ENCODE peak calls at places on chromosomes 2 and 18, in nine cellular contexts. One of them, this sample, is unnamed.

GRCh38 chr2:179837408-179837807 is 24.0 kb downstream of the ZNF385B start:
- DNase-seq in HCT116: no peak
- DNase-seq in H1: no peak
- DNase-seq in HepG2: peak; percentile 52
- DNase-seq in transverse colon: no peak
- DNase-seq in K562: peak; percentile 37
- DNase-seq in spleen: no peak
- DNase-seq in prostate gland: no peak
- DNase-seq in endothelial cell of umbilical vein: no peak
- DNase-seq in this sample: no peak

GRCh38 chr2:205352593-205352992 is 329.7 kb upstream of the NRP2 start:
- DNase-seq in HCT116: no peak
- DNase-seq in H1: no peak
- DNase-seq in HepG2: no peak
- DNase-seq in transverse colon: no peak
- DNase-seq in K562: no peak
- DNase-seq in spleen: no peak
- DNase-seq in prostate gland: no peak
- DNase-seq in endothelial cell of umbilical vein: no peak
- DNase-seq in this sample: no peak

GRCh38 chr18:52499646-52500045 is 159.6 kb downstream of the DCC start:
- DNase-seq in HCT116: no peak
- DNase-seq in H1: no peak
- DNase-seq in HepG2: peak; percentile 33
- DNase-seq in transverse colon: no peak
- DNase-seq in K562: no peak
- DNase-seq in spleen: no peak
- DNase-seq in prostate gland: no peak
- DNase-seq in endothelial cell of umbilical vein: no peak
- DNase-seq in this sample: no peak

GRCh38 chr18:54388203-54389142 is 30.8 kb downstream of the C18orf54 start:
- DNase-seq in HCT116: peak; percentile 66
- DNase-seq in H1: peak; percentile 55
- DNase-seq in HepG2: peak; percentile 80
- DNase-seq in transverse colon: peak; percentile 41
- DNase-seq in K562: peak; percentile 83
- DNase-seq in spleen: no peak
- DNase-seq in prostate gland: no peak
- DNase-seq in endothelial cell of umbilical vein: peak; percentile 89
- DNase-seq in this sample: no peak

GRCh38 chr18:76450452-76450851 is 44.6 kb downstream of the ZNF516 start:
- DNase-seq in HCT116: no peak
- DNase-seq in H1: peak; percentile 39
- DNase-seq in HepG2: no peak
- DNase-seq in transverse colon: no peak
- DNase-seq in K562: no peak
- DNase-seq in spleen: no peak
- DNase-seq in prostate gland: no peak
- DNase-seq in endothelial cell of umbilical vein: no peak
- DNase-seq in this sample: no peak

GRCh38 chr2:113720167-113720566 is 36.3 kb downstream of the SLC35F5 start:
- DNase-seq in HCT116: no peak
- DNase-seq in H1: no peak
- DNase-seq in HepG2: peak; percentile 19
- DNase-seq in transverse colon: no peak
- DNase-seq in K562: no peak
- DNase-seq in spleen: no peak
- DNase-seq in prostate gland: no peak
- DNase-seq in endothelial cell of umbilical vein: peak; percentile 23
- DNase-seq in this sample: no peak

GRCh38 chr2:109174214-109174613 is 45.2 kb downstream of the SH3RF3 start:
- DNase-seq in HCT116: no peak
- DNase-seq in H1: no peak
- DNase-seq in HepG2: no peak
- DNase-seq in transverse colon: no peak
- DNase-seq in K562: no peak
- DNase-seq in spleen: no peak
- DNase-seq in prostate gland: no peak
- DNase-seq in endothelial cell of umbilical vein: peak; percentile 52
- DNase-seq in this sample: no peak

GRCh38 chr18:63994783-63995399 is 25.0 kb downstream of the SERPINB8 start:
- DNase-seq in HCT116: peak; percentile 22
- DNase-seq in H1: peak; percentile 77
- DNase-seq in HepG2: peak; percentile 16
- DNase-seq in transverse colon: peak; percentile 40
- DNase-seq in K562: peak; percentile 32
- DNase-seq in spleen: no peak
- DNase-seq in prostate gland: no peak
- DNase-seq in endothelial cell of umbilical vein: peak; percentile 51
- DNase-seq in this sample: no peak

GRCh38 chr18:2704541-2704940 is 49.0 kb downstream of the SMCHD1 start:
- DNase-seq in HCT116: no peak
- DNase-seq in H1: no peak
- DNase-seq in HepG2: no peak
- DNase-seq in transverse colon: no peak
- DNase-seq in K562: no peak
- DNase-seq in spleen: no peak
- DNase-seq in prostate gland: no peak
- DNase-seq in endothelial cell of umbilical vein: no peak
- DNase-seq in this sample: no peak

GRCh38 chr2:207928079-207928478 is 97.2 kb downstream of the PLEKHM3 start:
- DNase-seq in HCT116: no peak
- DNase-seq in H1: no peak
- DNase-seq in HepG2: peak; percentile 49
- DNase-seq in transverse colon: peak; percentile 22
- DNase-seq in K562: no peak
- DNase-seq in spleen: no peak
- DNase-seq in prostate gland: no peak
- DNase-seq in endothelial cell of umbilical vein: no peak
- DNase-seq in this sample: no peak

GRCh38 chr2:217901826-217902225 is 101.0 kb downstream of the TNS1 start:
- DNase-seq in HCT116: no peak
- DNase-seq in H1: no peak
- DNase-seq in HepG2: peak; percentile 66
- DNase-seq in transverse colon: no peak
- DNase-seq in K562: no peak
- DNase-seq in spleen: no peak
- DNase-seq in prostate gland: no peak
- DNase-seq in endothelial cell of umbilical vein: no peak
- DNase-seq in this sample: no peak

GRCh38 chr2:62383843-62384242 is 122.2 kb downstream of the TMEM17 start:
- DNase-seq in HCT116: no peak
- DNase-seq in H1: no peak
- DNase-seq in HepG2: no peak
- DNase-seq in transverse colon: no peak
- DNase-seq in K562: no peak
- DNase-seq in spleen: no peak
- DNase-seq in prostate gland: no peak
- DNase-seq in endothelial cell of umbilical vein: peak; percentile 21
- DNase-seq in this sample: no peak

GRCh38 chr2:240578488-240578887 is 8.0 kb upstream of the CAPN10 start:
- DNase-seq in HCT116: no peak
- DNase-seq in H1: no peak
- DNase-seq in HepG2: no peak
- DNase-seq in transverse colon: no peak
- DNase-seq in K562: no peak
- DNase-seq in spleen: no peak
- DNase-seq in prostate gland: no peak
- DNase-seq in endothelial cell of umbilical vein: no peak
- DNase-seq in this sample: no peak

GRCh38 chr2:240578110-240578450 is 8.5 kb upstream of the CAPN10 start:
- DNase-seq in HCT116: no peak
- DNase-seq in H1: no peak
- DNase-seq in HepG2: no peak
- DNase-seq in transverse colon: no peak
- DNase-seq in K562: no peak
- DNase-seq in spleen: no peak
- DNase-seq in prostate gland: no peak
- DNase-seq in endothelial cell of umbilical vein: no peak
- DNase-seq in this sample: no peak

GRCh38 chr2:240577281-240578109 is 9.0 kb upstream of the CAPN10 start:
- DNase-seq in HCT116: no peak
- DNase-seq in H1: no peak
- DNase-seq in HepG2: no peak
- DNase-seq in transverse colon: no peak
- DNase-seq in K562: no peak
- DNase-seq in spleen: no peak
- DNase-seq in prostate gland: no peak
- DNase-seq in endothelial cell of umbilical vein: no peak
- DNase-seq in this sample: no peak

GRCh38 chr2:240579771-240580614 is 6.5 kb upstream of the CAPN10 start:
- DNase-seq in HCT116: peak; percentile 77
- DNase-seq in H1: peak; percentile 74
- DNase-seq in HepG2: peak; percentile 96
- DNase-seq in transverse colon: peak; percentile 84
- DNase-seq in K562: peak; percentile 66
- DNase-seq in spleen: peak; percentile 92
- DNase-seq in prostate gland: no peak
- DNase-seq in endothelial cell of umbilical vein: no peak
- DNase-seq in this sample: no peak

DNA sequence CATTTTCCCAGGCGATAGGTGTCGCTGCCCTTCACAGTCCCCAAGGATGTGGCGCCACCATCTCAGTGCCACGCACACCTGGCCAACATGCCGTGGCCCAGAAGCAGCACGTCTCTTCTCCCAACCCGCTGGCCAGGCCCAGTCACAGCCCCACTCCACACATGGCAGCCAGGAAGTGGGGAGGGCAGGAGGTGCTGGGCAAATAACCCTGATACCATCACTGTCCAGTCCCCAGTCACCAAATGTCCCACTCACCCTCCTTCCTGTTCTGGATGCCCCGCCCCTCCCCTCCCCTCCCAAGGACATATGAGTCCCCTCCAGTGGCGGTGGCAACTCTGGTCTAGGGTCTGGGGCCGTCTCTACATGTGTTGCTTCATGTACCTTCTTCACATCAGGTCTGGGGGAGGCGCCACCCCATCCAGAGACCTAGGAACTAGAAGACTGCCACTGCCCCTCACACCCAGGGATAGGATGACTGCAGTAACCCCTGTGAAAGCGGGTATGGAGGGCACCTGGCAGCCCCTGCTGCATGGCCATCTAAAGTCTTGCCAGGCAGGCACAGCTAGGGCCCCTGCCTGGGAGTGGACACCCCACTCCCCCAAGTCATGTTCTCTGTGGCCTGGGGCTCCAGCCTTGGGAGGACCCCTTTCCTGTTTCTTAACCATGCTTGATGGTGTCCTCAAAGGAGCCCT is 7.3 kb upstream of the CAPN10 start:
- DNase-seq in HCT116: no peak
- DNase-seq in H1: no peak
- DNase-seq in HepG2: no peak
- DNase-seq in transverse colon: no peak
- DNase-seq in K562: peak; percentile 49
- DNase-seq in spleen: no peak
- DNase-seq in prostate gland: no peak
- DNase-seq in endothelial cell of umbilical vein: no peak
- DNase-seq in this sample: no peak
- TF ChIP-seq POLR2AphosphoS5 in HCT116: peak; percentile 30
- TF ChIP-seq POLR2AphosphoS5 in H1: no peak
- TF ChIP-seq POLR2AphosphoS5 in HepG2: peak; percentile 20
- TF ChIP-seq POLR2AphosphoS5 in transverse colon: no peak
- TF ChIP-seq POLR2AphosphoS5 in K562: no peak
- TF ChIP-seq POLR2AphosphoS5 in spleen: peak; percentile 53
- TF ChIP-seq POLR2AphosphoS5 in prostate gland: no peak
- TF ChIP-seq POLR2AphosphoS5 in endothelial cell of umbilical vein: no peak
- TF ChIP-seq POLR2AphosphoS5 in this sample: no peak

GRCh38 chr18:35580748-35581534 is 599 bp upstream of the GALNT1 start:
- DNase-seq in HCT116: no peak
- DNase-seq in H1: peak; percentile 72
- DNase-seq in HepG2: peak; percentile 23
- DNase-seq in transverse colon: peak; percentile 60
- DNase-seq in K562: peak; percentile 64
- DNase-seq in spleen: peak; percentile 93
- DNase-seq in prostate gland: peak; percentile 46
- DNase-seq in endothelial cell of umbilical vein: peak; percentile 58
- DNase-seq in this sample: peak; percentile 41
- TF ChIP-seq POLR2A in HCT116: no peak
- TF ChIP-seq POLR2A in H1: peak; percentile 73
- TF ChIP-seq POLR2A in HepG2: no peak
- TF ChIP-seq POLR2A in transverse colon: no peak
- TF ChIP-seq POLR2A in K562: no peak
- TF ChIP-seq POLR2A in spleen: no peak
- TF ChIP-seq POLR2A in prostate gland: peak; percentile 11
- TF ChIP-seq POLR2A in endothelial cell of umbilical vein: no peak
- TF ChIP-seq POLR2A in this sample: peak; percentile 27

DNA sequence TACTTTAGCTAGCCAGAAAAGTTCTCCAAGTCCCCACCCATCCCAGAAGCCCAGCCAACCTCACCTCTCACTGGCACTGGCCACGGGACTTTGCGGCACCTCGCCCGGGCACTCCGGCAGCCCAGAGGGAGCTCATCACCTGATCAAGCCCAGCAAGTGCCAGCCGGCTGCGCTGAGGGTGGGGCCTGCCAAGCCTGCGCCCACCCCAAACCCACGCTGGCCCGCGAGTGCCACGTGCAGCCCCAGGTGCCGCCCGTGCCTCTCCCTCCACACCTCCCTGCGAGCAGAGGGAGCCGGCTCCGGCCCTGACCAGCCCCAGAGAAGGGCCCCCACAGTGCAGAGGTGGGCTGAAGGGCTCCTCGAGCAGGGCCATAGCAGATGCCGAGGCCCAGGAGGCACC is 585.0 kb upstream of the HS6ST1 start:
- DNase-seq in HCT116: no peak
- DNase-seq in H1: no peak
- DNase-seq in HepG2: no peak
- DNase-seq in transverse colon: no peak
- DNase-seq in K562: no peak
- DNase-seq in spleen: no peak
- DNase-seq in prostate gland: no peak
- DNase-seq in endothelial cell of umbilical vein: no peak
- DNase-seq in this sample: no peak
- TF ChIP-seq POLR2AphosphoS5 in HCT116: no peak
- TF ChIP-seq POLR2AphosphoS5 in H1: no peak
- TF ChIP-seq POLR2AphosphoS5 in HepG2: no peak
- TF ChIP-seq POLR2AphosphoS5 in transverse colon: no peak
- TF ChIP-seq POLR2AphosphoS5 in K562: no peak
- TF ChIP-seq POLR2AphosphoS5 in spleen: no peak
- TF ChIP-seq POLR2AphosphoS5 in prostate gland: no peak
- TF ChIP-seq POLR2AphosphoS5 in endothelial cell of umbilical vein: no peak
- TF ChIP-seq POLR2AphosphoS5 in this sample: no peak

DNA sequence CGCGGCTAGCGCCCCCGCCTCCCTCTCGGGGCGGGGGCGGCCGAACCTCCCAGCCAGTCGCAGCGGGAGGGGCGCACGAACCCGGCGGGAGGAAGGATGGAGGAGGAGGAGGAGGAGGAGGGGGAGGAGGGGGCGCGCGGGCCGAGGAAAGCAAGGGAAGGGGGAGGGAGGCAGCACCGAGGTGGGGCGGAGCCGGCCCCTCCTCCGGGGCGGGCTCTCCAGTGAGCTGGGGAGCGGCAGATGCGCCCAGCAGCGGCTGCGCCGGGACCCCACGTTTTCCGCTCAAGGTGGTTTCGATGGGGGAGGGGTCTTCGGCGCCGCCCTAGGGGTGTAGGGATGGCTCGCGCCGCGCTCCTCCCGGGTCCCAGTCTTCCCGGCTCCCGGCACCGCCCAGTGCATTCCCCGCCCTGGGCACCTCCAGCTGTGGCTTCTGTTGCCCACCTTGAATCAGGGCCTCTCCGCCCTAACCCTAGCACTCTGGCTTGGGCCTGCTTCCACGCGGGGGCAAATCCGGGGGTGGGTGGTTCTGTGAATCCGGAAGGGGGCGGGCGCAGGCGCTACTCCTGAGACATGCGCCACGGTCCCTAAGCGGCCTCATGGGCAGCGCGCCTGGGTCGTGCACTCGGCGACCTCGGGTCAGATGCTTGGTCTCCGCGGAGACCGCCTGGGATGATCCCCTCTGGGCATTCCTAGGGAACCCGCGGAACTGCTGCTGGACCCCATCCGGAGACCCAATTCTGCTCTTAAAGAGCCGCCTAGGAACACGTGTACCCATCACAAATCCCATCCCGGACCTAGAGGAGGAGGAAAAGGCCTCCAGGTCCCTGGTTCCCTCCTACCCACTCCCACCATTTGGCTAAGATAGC is at the start of gene FBXO41:
- DNase-seq in HCT116: no peak
- DNase-seq in H1: peak; percentile 87
- DNase-seq in HepG2: peak; percentile 30
- DNase-seq in transverse colon: peak; percentile 57
- DNase-seq in K562: peak; percentile 82
- DNase-seq in spleen: peak; percentile 93
- DNase-seq in prostate gland: peak; percentile 18
- DNase-seq in endothelial cell of umbilical vein: no peak
- DNase-seq in this sample: peak; percentile 82
- TF ChIP-seq POLR2A in HCT116: peak; percentile 57
- TF ChIP-seq POLR2A in H1: peak; percentile 68
- TF ChIP-seq POLR2A in HepG2: peak; percentile 78
- TF ChIP-seq POLR2A in transverse colon: no peak
- TF ChIP-seq POLR2A in K562: peak; percentile 54
- TF ChIP-seq POLR2A in spleen: no peak
- TF ChIP-seq POLR2A in prostate gland: no peak
- TF ChIP-seq POLR2A in endothelial cell of umbilical vein: no peak
- TF ChIP-seq POLR2A in this sample: peak; percentile 71